ENCODE peak calls at places on chromosomes 13 and 19, in seven cellular contexts. R is T1000; H is activated CD8-positive, alpha-beta T cell treated with anti-CD3 and anti-CD28 coated beads, Interleukin-2, amount 10 ng/mL, durations not matched to agents 7 days and 5 days; G is HCT116; Q is HFFc6; O is occipital lobe; I is stimulated activated CD4-positive, alpha-beta T cell treated with anti-CD3 and anti-CD28 coated beads, Interleukin-1b, Interleukin-23, amount 100 ng/mL, for 24 hours. C is an unnamed sample.

GRCh38 chr19:47540748-47541147 is 25.9 kb upstream of the NAPA start:
- DNase-seq in G (no peak), R (no peak), Q (peak), I (no peak), O (no peak), H (no peak), C (no peak)

GRCh38 chr19:16180611-16181010 is 4.6 kb upstream of the FAM32A start:
- DNase-seq in I (no peak), R (no peak), H (no peak), G (no peak), O (no peak), Q (peak), C (no peak)

GRCh38 chr13:70390064-70390463 is 281.8 kb upstream of the KLHL1 start:
- DNase-seq in R (no peak), H (no peak), G (no peak), I (no peak), Q (no peak), O (no peak), C (no peak)

GRCh38 chr13:99501135-99501951 is at the start of gene TM9SF2:
- DNase-seq in Q (peak), O (peak), G (peak), H (peak), I (peak), R (peak), C (peak)

GRCh38 chr19:590396-590745 is 690 bp downstream of the HCN2 start:
- DNase-seq in R (no peak), G (no peak), H (peak), I (no peak), Q (no peak), O (no peak), C (peak)

GRCh38 chr13:92573467-92574057 is 653.0 kb upstream of the GPC6 start:
- DNase-seq in G (no peak), H (no peak), I (no peak), Q (no peak), R (no peak), O (no peak), C (peak)

GRCh38 chr19:1855828-1856255 is 7.5 kb downstream of the KLF16 start:
- DNase-seq in R (no peak), O (no peak), Q (no peak), I (no peak), G (no peak), H (peak), C (no peak)

GRCh38 chr13:44780586-44781280 is 204.6 kb upstream of the TSC22D1 start:
- DNase-seq in I (no peak), H (no peak), R (no peak), Q (no peak), O (no peak), G (no peak), C (no peak)

GRCh38 chr19:38190061-38190460 is 34.0 kb downstream of the DPF1 start:
- DNase-seq in R (no peak), O (no peak), G (no peak), H (no peak), I (no peak), Q (no peak), C (no peak)

GRCh38 chr19:17784201-17785008 is 10.5 kb upstream of the B3GNT3 start:
- DNase-seq in G (no peak), O (no peak), Q (peak), R (peak), I (peak), H (peak), C (peak)

GRCh38 chr13:76331948-76332712 is 554.1 kb downstream of the KCTD12 start:
- DNase-seq in O (no peak), G (no peak), Q (no peak), R (no peak), H (no peak), I (no peak), C (peak)

GRCh38 chr13:23656637-23657036 is 86.4 kb downstream of the TNFRSF19 start:
- DNase-seq in I (no peak), O (no peak), R (no peak), G (no peak), H (no peak), Q (no peak), C (no peak)

GRCh38 chr19:2631213-2631821 is 71.2 kb downstream of the GNG7 start:
- DNase-seq in O (no peak), Q (peak), H (no peak), R (no peak), G (no peak), I (no peak), C (no peak)

GRCh38 chr13:112983428-112984196 is 14.6 kb downstream of the MCF2L start:
- DNase-seq in O (no peak), Q (no peak), R (no peak), I (no peak), G (no peak), H (no peak), C (no peak)

GRCh38 chr19:17260842-17261325 is 3.7 kb downstream of the USHBP1 start:
- DNase-seq in H (peak), O (no peak), Q (peak), G (peak), R (peak), I (peak), C (peak)

GRCh38 chr19:46502891-46503290 is 7.2 kb upstream of the PNMA8B start:
- DNase-seq in I (no peak), G (no peak), R (no peak), O (no peak), Q (no peak), H (no peak), C (no peak)

GRCh38 chr13:83878691-83879410 is 3.4 kb downstream of the SLITRK1 start:
- DNase-seq in O (no peak), H (no peak), G (no peak), I (no peak), Q (no peak), R (no peak), C (no peak)

GRCh38 chr19:51709575-51709974 is 14.2 kb downstream of the HAS1 start:
- DNase-seq in I (no peak), G (no peak), R (no peak), O (no peak), Q (no peak), H (no peak), C (no peak)

GRCh38 chr19:47663435-47663910 is 49.7 kb upstream of the EHD2 start:
- DNase-seq in Q (peak), H (no peak), G (no peak), I (no peak), O (no peak), R (no peak), C (no peak)

GRCh38 chr13:21124853-21125252 is 51.5 kb downstream of the SKA3 start:
- DNase-seq in O (no peak), I (no peak), R (no peak), G (no peak), Q (no peak), H (no peak), C (peak)

GRCh38 chr13:113970810-113971470 is 2.9 kb downstream of the C13orf46 start:
- DNase-seq in Q (no peak), I (no peak), O (no peak), G (no peak), H (no peak), R (no peak), C (no peak)

GRCh38 chr13:37621811-37622361 is 23.3 kb upstream of the POSTN start:
- DNase-seq in I (no peak), H (no peak), Q (no peak), G (no peak), O (no peak), R (no peak), C (no peak)